ENCODE peak calls at places on chromosomes 3 and 15, in seven cellular contexts. D is colonic mucosa; M is neuronal stem cell; C is AG09309; A is RWPE2; K is CD8-positive, alpha-beta memory T cell; Q is astrocyte of the spinal cord. S is an unnamed sample.

GRCh38 chr3:141108002-141108401 is 56.9 kb downstream of the SPSB4 start:
- DNase-seq in D (no peak), M (no peak), C (no peak), A (no peak), K (no peak), Q (no peak), S (no peak)

GRCh38 chr3:34260991-34261365 is 462.5 kb downstream of the PDCD6IP start:
- DNase-seq in D (no peak), M (no peak), C (no peak), A (no peak), K (no peak), Q (no peak), S (peak)

GRCh38 chr15:69573815-69574472 is 121.3 kb downstream of the RPLP1 start:
- DNase-seq in D (no peak), M (no peak), C (no peak), A (no peak), K (no peak), Q (peak), S (peak)

GRCh38 chr15:45307230-45307924 is 55.3 kb downstream of the SLC28A2 start:
- DNase-seq in D (no peak), M (no peak), C (peak), A (no peak), K (peak), Q (peak), S (peak)

GRCh38 chr15:90915808-90916440 is 12.8 kb downstream of the MAN2A2 start:
- DNase-seq in D (no peak), M (no peak), C (no peak), A (peak), K (no peak), Q (peak), S (no peak)

GRCh38 chr3:122468896-122469533 is 45.7 kb downstream of the KPNA1 start:
- DNase-seq in D (no peak), M (no peak), C (no peak), A (no peak), K (no peak), Q (no peak), S (no peak)

GRCh38 chr3:46660543-46661523 is 32.6 kb downstream of the ALS2CL start:
- DNase-seq in D (peak), M (no peak), C (no peak), A (peak), K (no peak), Q (no peak), S (peak)

GRCh38 chr3:30266536-30266935 is 339.9 kb upstream of the TGFBR2 start:
- DNase-seq in D (no peak), M (no peak), C (no peak), A (no peak), K (no peak), Q (peak), S (no peak)

GRCh38 chr3:189001559-189001958 is 170.2 kb upstream of the TPRG1 start:
- DNase-seq in D (no peak), M (no peak), C (peak), A (no peak), K (no peak), Q (peak), S (peak)

GRCh38 chr15:100107151-100107550 is 234.6 kb downstream of the ADAMTS17 start:
- DNase-seq in D (no peak), M (no peak), C (no peak), A (peak), K (no peak), Q (no peak), S (no peak)

GRCh38 chr3:134911611-134912604 is 116.8 kb downstream of the EPHB1 start:
- DNase-seq in D (no peak), M (no peak), C (no peak), A (no peak), K (no peak), Q (no peak), S (no peak)

GRCh38 chr3:128491071-128491899 is 1.7 kb downstream of the GATA2 start:
- DNase-seq in D (no peak), M (no peak), C (no peak), A (peak), K (no peak), Q (no peak), S (no peak)

GRCh38 chr3:125045965-125046364 is 9.8 kb downstream of the HEG1 start:
- DNase-seq in D (no peak), M (no peak), C (peak), A (no peak), K (no peak), Q (peak), S (peak)

DNA sequence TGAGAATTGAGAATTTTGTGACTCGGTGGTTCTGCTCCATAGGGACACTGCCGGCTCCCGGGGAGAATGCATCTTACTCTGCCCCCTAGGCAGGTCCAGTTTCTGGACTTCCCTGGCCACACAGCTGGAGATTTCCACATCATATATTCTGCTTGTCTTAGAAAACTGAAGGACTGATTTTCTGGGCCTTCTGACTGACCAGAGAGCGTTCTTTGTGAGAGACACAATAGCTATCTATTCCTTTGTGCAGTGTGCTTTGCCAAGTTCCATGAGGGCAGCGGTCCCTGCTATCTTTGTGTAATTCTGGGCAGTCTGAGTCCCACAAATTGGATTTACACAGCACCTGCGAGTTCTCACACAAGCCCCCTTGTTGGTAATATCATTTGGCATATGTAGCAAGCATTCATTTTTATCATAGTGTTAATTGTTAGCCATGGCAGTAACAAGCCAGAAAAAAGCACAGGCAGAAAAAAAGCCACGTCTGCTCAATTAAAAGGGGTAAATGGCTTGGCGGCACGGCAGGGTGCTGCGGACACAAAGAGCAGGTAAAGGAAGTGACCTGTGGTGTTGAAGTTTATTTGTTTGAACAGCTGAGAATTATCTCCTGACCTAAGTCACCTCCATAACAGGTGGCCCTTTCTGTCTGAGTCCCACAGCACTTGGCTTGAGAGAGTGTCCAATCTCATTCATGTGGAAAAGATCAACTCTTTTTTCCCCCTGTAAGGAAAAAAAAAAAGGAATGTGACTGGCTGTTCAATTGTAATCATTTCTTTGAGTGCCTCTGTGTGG is 688.8 kb downstream of the TUSC7 start:
- DNase-seq in D (no peak), M (peak), C (no peak), A (no peak), K (no peak), Q (no peak), S (no peak)
- H3K4me3 ChIP-seq in D (no peak), M (no peak), C (no peak), A (no peak), K (no peak), Q (no peak), S (no peak)

GRCh38 chr3:71127463-71128243 is 455.9 kb downstream of the FOXP1 start:
- DNase-seq in D (no peak), M (no peak), C (no peak), A (no peak), K (peak), Q (peak), S (peak)
- H3K4me3 ChIP-seq in D (peak), M (no peak), C (no peak), A (no peak), K (peak), Q (no peak), S (no peak)

GRCh38 chr3:50504681-50505080 is 1.2 kb upstream of the CACNA2D2 start:
- DNase-seq in D (no peak), M (no peak), C (no peak), A (no peak), K (no peak), Q (no peak), S (no peak)

GRCh38 chr3:50502584-50503423 is 630 bp downstream of the CACNA2D2 start:
- DNase-seq in D (no peak), M (peak), C (no peak), A (no peak), K (peak), Q (no peak), S (no peak)

GRCh38 chr3:50502225-50502583 is 1.2 kb downstream of the CACNA2D2 start:
- DNase-seq in D (no peak), M (no peak), C (no peak), A (no peak), K (no peak), Q (no peak), S (no peak)

GRCh38 chr3:50503504-50503903 is at the start of gene CACNA2D2:
- DNase-seq in D (peak), M (peak), C (no peak), A (no peak), K (peak), Q (no peak), S (no peak)

GRCh38 chr3:50503947-50504346 is 513 bp upstream of the CACNA2D2 start:
- DNase-seq in D (no peak), M (no peak), C (no peak), A (no peak), K (no peak), Q (no peak), S (no peak)
- H3K4me3 ChIP-seq in D (no peak), M (no peak), C (no peak), A (no peak), K (no peak), Q (no peak), S (no peak)

DNA sequence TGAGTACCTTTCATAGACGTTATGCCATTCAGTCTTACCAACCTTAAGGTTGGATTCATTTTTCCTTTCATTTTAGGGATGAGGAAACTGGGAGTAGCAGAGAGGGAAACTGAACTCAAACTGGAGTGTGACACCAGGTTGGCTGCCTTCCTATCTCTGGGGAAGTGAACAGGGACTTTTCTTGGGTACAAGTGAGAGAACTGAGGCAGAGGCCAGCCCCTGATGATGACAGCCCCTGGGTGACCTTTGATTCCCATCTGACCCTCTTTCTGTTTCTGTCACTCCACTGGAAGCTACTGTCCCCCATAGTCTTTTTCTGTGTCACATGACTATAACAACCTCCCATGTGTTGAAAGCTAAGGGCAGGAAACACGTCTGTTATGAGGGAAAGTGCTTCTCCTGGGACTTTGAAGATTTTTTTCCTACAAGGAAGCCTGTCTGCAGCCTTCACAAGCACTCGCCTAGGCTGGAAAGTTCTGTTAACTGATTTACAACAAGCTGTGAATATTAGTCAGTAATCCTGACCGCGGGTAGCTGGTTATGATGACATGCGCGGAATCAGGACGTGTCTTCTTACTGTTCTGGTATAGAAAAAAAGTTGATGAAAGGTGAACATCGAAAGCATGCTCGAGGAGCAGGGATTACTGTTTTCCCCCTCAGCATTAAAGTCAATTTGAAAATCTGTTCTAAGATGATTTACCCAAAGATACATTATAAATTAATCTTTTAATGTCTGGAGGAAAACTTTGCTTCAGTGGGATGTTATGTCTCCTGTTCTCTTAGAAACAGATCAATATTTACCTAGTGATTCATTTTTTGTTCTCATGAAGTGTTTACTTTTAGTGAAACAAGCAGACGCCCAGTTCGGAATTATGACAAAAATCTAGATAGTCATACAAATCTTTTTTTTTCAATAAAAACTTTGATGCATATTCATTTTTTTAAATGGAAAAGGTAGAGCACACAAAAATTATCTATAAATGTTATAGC is 31.5 kb downstream of the ABHD2 start:
- DNase-seq in D (no peak), M (no peak), C (no peak), A (peak), K (no peak), Q (peak), S (peak)
- H3K4me3 ChIP-seq in D (no peak), M (no peak), C (no peak), A (no peak), K (no peak), Q (no peak), S (no peak)

DNA sequence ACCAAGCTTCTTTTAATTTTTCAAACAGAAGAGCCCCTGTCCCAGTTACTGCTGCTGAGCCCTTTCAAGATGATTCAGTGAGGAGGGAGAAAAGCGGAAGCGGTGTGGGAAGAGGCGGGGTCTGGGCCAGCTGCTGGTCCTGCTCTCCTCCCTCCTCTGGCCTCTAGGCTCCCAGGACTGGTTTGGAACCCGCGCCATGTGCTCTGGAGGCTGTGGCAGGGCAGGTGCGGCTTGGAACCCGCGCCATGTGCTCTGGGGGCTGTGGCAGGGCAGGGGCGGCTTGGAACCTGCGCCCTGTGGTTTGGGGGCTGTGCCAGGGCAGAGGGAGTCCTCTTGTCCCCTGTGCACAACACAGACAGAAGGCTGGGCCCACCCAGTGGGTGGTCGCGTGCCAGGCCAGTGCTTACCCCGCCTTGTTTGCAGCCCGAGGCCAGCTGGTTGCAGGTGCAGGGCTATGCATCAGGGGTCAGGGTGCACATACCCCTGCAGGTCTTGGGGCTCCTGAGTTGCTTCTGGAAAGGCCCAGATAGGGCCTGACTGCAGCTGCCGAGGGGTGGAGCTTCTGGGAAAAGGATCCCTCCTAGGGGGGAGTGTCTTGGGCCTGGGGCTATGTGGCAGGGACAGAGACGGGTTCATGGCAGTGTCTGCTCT is 12.2 kb downstream of the ALG1L2 start:
- DNase-seq in D (peak), M (no peak), C (no peak), A (no peak), K (no peak), Q (no peak), S (no peak)
- H3K4me3 ChIP-seq in D (peak), M (no peak), C (no peak), A (no peak), K (no peak), Q (no peak), S (no peak)

GRCh38 chr15:41556657-41557056 is 2.4 kb upstream of the TYRO3 start:
- DNase-seq in D (no peak), M (no peak), C (no peak), A (no peak), K (no peak), Q (no peak), S (no peak)

GRCh38 chr15:41559489-41560177 is 621 bp downstream of the TYRO3 start:
- DNase-seq in D (peak), M (peak), C (no peak), A (no peak), K (no peak), Q (peak), S (no peak)

GRCh38 chr15:41559239-41559488 is 152 bp downstream of the TYRO3 start:
- DNase-seq in D (no peak), M (no peak), C (no peak), A (no peak), K (no peak), Q (no peak), S (no peak)

GRCh38 chr15:41558400-41559238 is at the start of gene TYRO3:
- DNase-seq in D (peak), M (peak), C (no peak), A (no peak), K (peak), Q (peak), S (no peak)

DNA sequence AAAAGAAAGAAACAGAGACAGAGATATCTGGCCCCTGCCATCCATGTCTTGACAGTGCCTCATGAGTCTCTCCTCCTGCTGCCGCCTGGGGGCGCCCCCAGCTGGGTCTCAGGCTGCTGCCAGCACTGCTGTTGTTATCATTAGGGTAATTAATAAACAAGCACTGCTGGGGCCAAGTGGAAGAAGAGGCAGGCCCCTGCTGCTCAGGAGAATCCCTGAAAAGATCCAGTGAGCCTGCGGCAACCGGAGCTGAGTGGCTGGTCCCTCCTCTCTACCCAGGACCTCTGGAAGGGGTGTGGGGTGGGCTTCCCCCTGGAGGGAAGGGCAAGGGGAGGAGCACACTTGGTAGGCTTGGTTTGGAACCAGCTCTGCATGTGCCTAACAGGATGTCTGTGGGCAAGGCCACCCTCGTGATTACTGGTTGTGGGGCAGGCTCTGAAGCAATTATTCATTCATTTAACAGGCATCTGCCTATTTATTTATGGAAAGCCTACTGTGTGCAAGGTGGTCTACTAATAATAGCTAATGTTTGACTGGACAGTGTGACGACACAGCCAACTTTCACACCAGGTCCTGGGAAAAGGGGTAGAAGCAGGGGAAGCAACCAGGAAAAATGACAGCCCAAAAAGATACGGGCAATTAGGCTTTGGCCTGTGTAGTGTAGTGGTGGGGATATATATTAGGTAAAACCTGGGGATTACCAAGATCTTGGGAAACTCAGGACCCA is 1.2 kb upstream of the TYRO3 start:
- DNase-seq in D (peak), M (peak), C (no peak), A (no peak), K (peak), Q (peak), S (peak)
- H3K4me3 ChIP-seq in D (peak), M (no peak), C (peak), A (peak), K (peak), Q (peak), S (no peak)

GRCh38 chr3:183354325-183354831 is 74.0 kb downstream of the MCF2L2 start:
- DNase-seq in D (no peak), M (no peak), C (no peak), A (no peak), K (no peak), Q (no peak), S (no peak)

GRCh38 chr3:183353421-183353820 is 75.0 kb downstream of the MCF2L2 start:
- DNase-seq in D (no peak), M (no peak), C (no peak), A (no peak), K (no peak), Q (no peak), S (no peak)

GRCh38 chr3:183349421-183350157 is 78.8 kb downstream of the MCF2L2 start:
- DNase-seq in D (no peak), M (no peak), C (no peak), A (no peak), K (peak), Q (no peak), S (no peak)

GRCh38 chr3:183354874-183355273 is 73.5 kb downstream of the MCF2L2 start:
- DNase-seq in D (no peak), M (no peak), C (no peak), A (no peak), K (no peak), Q (no peak), S (no peak)

DNA sequence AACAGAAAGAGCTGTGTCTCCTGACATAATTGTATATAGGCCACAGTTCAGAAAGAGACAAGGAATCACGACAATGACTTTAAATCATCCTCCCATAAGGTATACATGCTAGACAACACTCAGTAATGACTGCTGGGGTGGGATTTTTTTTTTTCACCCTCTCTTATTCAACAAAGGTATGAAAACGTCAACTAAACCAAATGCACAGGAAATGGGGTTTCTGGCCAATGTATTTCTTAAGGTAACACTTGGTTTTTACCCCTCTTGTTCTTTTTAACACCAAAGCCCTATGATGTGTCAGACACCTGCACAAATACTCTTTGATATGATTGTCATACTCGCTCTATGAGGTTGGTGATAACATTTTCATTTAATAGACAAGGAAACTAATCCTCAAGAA is 78.3 kb downstream of the MCF2L2 start:
- DNase-seq in D (no peak), M (no peak), C (no peak), A (no peak), K (peak), Q (no peak), S (no peak)
- H3K4me3 ChIP-seq in D (no peak), M (no peak), C (no peak), A (no peak), K (peak), Q (no peak), S (no peak)

S was measured in bronchial epithelial cell.